ENCODE peak calls at places on chromosomes 5 and 9, in eight cellular contexts. P is heart left ventricle; G is CD8-positive, alpha-beta T cell; O is body of pancreas; E is choroid plexus epithelial cell; V is AG04449; J is foreskin fibroblast; U is HCT116. Q is an unnamed sample.

GRCh38 chr5:168073991-168074800 is 217.2 kb upstream of the WWC1 start:
- DNase-seq in P (no peak), G (no peak), O (no peak), E (peak; percentile 8), V (no peak), J (no peak), U (no peak), Q (peak; percentile 41)

GRCh38 chr5:58201922-58202648 is 257.8 kb downstream of the PLK2 start:
- DNase-seq in P (no peak), G (no peak), O (no peak), E (no peak), V (no peak), J (no peak), U (no peak), Q (peak; percentile 23)

GRCh38 chr5:171850354-171850947 is 64.8 kb downstream of the SMIM23 start:
- DNase-seq in P (no peak), G (no peak), O (no peak), E (no peak), V (no peak), J (no peak), U (peak; percentile 31), Q (no peak)

GRCh38 chr9:72856985-72857631 is 95.7 kb downstream of the ALDH1A1 start:
- DNase-seq in P (no peak), G (no peak), O (peak; percentile 60), E (peak; percentile 86), V (peak; percentile 29), J (peak; percentile 57), U (peak; percentile 65), Q (peak; percentile 65)

GRCh38 chr5:137231535-137231934 is 267.6 kb downstream of the SPOCK1 start:
- DNase-seq in P (no peak), G (no peak), O (no peak), E (peak; percentile 2), V (no peak), J (no peak), U (no peak), Q (peak; percentile 14)

GRCh38 chr5:568061-568781 is 43.9 kb upstream of the CEP72 start:
- DNase-seq in P (no peak), G (no peak), O (no peak), E (no peak), V (no peak), J (no peak), U (no peak), Q (no peak)

GRCh38 chr5:54944364-54944763 is 41.0 kb downstream of the ESM1 start:
- DNase-seq in P (no peak), G (no peak), O (peak; percentile 30), E (peak; percentile 73), V (peak; percentile 4), J (peak; percentile 30), U (peak; percentile 12), Q (peak; percentile 53)

GRCh38 chr5:514101-514485 is 10.2 kb downstream of the SLC9A3 start:
- DNase-seq in P (no peak), G (no peak), O (no peak), E (no peak), V (no peak), J (no peak), U (no peak), Q (no peak)

GRCh38 chr5:82538339-82539034 is 260.3 kb upstream of the RPS23 start:
- DNase-seq in P (no peak), G (no peak), O (no peak), E (peak; percentile 45), V (no peak), J (peak; percentile 1), U (no peak), Q (peak; percentile 38)

GRCh38 chr9:23850242-23851023 is 24.4 kb upstream of the ELAVL2 start:
- DNase-seq in P (no peak), G (no peak), O (no peak), E (no peak), V (no peak), J (no peak), U (no peak), Q (peak; percentile 46)

GRCh38 chr9:104961238-104961637 is 33.3 kb upstream of the ABCA1 start:
- DNase-seq in P (no peak), G (no peak), O (peak; percentile 39), E (peak; percentile 78), V (no peak), J (peak; percentile 67), U (no peak), Q (peak; percentile 61)

GRCh38 chr9:127360829-127361228 is 36.1 kb upstream of the SLC2A8 start:
- DNase-seq in P (no peak), G (no peak), O (no peak), E (peak; percentile 56), V (no peak), J (peak; percentile 10), U (peak; percentile 21), Q (peak; percentile 63)

GRCh38 chr5:150671509-150672236 is 10.6 kb downstream of the MYOZ3 start:
- DNase-seq in P (peak; percentile 39), G (no peak), O (no peak), E (no peak), V (no peak), J (no peak), U (no peak), Q (no peak)

GRCh38 chr9:136327313-136327971 is at the start of gene GPSM1:
- DNase-seq in P (peak; percentile 79), G (no peak), O (peak; percentile 51), E (peak; percentile 69), V (no peak), J (peak; percentile 77), U (no peak), Q (peak; percentile 55)

GRCh38 chr5:56838409-56839039 is 23.2 kb downstream of the MAP3K1 start:
- DNase-seq in P (no peak), G (no peak), O (no peak), E (peak; percentile 78), V (peak; percentile 47), J (peak; percentile 51), U (no peak), Q (peak; percentile 75)

GRCh38 chr9:84314306-84314705 is 26.3 kb downstream of the SLC28A3 start:
- DNase-seq in P (no peak), G (no peak), O (no peak), E (no peak), V (no peak), J (no peak), U (no peak), Q (no peak)

GRCh38 chr9:38621434-38622082 is 1.2 kb upstream of the ANKRD18A start:
- DNase-seq in P (no peak), G (no peak), O (peak; percentile 46), E (no peak), V (no peak), J (no peak), U (no peak), Q (peak; percentile 38)

GRCh38 chr5:133467712-133468463 is 144.5 kb downstream of the FSTL4 start:
- DNase-seq in P (no peak), G (no peak), O (no peak), E (no peak), V (no peak), J (no peak), U (no peak), Q (no peak)

GRCh38 chr5:90109285-90109684 is 300.3 kb downstream of the CETN3 start:
- DNase-seq in P (no peak), G (no peak), O (no peak), E (no peak), V (no peak), J (no peak), U (no peak), Q (no peak)

GRCh38 chr5:173917788-173918786 is 29.9 kb downstream of the CPEB4 start:
- DNase-seq in P (peak; percentile 57), G (peak; percentile 18), O (peak; percentile 46), E (peak; percentile 91), V (peak; percentile 74), J (peak; percentile 74), U (peak; percentile 83), Q (peak; percentile 95)
- TF ChIP-seq CTCF in P (no peak), G (no peak), O (no peak), E (no peak), V (no peak), J (no peak), U (no peak), Q (no peak)

DNA sequence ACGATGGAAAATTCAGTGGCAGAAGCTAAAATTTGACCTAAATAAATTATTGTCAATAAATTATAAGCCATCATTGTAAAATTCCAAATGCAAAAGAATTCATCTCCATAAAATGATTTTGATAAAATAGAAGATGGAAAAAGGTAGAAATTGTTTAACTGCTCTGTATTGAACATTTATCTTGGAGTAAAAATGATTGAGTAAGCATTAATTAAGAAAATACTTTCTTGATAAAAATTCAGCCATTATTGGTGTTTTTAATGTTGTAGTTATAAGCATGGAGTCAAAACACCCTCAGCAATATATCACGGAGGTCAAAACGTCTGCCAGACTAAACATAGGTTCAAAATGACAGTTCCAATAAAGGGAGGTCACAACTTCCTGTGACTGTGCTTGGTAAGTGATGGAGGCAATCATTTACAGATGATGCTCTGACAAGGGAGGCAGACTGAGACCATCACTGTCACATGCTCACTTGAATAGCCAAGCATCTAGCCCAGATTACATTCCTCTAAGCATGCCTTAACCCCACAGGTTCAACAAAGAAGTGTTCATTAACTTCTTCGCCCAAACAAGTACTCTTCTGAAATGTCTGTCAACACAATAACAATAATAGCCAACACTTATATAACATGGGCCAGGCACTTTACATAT is 69.5 kb downstream of the SH3TC2 start:
- DNase-seq in P (no peak), G (no peak), O (no peak), E (no peak), V (no peak), J (no peak), U (no peak), Q (no peak)
- H3K4me3 ChIP-seq in P (no peak overlapping the region), G (no peak overlapping the region), O (no peak overlapping the region), E (no peak overlapping the region), V (no peak overlapping the region), J (no peak overlapping the region), U (no peak overlapping the region), Q (no peak overlapping the region)

DNA sequence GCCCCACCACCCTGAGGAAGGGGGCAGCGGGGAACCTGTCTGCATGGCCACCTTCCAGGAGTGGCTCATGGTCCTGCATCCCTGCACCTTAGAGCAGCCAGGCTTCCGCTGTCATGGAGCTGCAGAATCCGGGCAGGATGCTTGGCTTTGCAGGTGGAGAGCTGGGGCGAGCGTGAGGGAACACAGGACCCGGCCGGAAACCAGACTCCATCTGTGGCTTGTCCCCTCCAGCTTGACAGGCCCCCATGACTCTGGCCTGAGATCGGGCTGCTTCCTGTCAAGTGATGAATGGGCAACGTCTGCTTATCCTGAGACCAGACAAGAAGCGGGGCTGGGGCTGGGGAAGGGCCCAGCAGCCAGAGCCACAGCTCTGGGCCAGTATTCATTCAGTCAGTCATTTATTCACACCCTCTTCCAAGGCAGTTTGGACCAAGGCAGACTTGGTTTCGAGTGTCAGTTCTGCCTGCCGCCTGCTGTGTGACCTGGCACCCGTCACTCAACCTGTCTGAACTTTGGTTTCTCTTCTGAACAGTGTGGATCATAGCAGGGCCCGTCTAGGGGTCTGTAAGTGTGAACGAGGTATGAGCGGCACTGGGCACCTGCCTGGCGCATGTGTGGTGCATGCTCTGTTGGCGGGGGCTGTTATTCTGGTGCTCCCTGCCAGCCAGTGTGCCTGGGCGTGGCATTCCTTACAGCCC is 37.5 kb downstream of the NEK6 start:
- DNase-seq in P (no peak), G (no peak), O (no peak), E (no peak), V (no peak), J (no peak), U (no peak), Q (no peak)
- TF ChIP-seq CTCF in P (no peak), G (no peak), O (no peak), E (no peak), V (no peak), J (no peak), U (no peak), Q (no peak)

DNA sequence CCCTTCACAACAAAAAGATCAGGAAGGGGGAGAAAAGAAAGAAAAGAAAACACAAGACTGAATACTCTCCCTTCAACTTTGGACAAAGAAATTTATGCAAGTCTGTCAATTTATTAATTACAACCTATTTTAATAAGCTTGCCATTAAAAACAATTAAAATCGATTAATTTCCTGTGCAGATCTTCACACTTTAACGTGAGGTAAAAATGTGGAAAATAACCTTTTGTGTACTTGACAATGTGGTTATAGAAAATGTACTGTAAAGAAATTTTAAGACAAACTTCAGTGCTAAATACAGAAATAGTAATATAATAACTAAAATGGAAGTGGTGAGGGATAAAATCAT is 2.7 kb upstream of the MLLT3 start:
- DNase-seq in P (no peak), G (no peak), O (no peak), E (no peak), V (no peak), J (no peak), U (no peak), Q (no peak)
- H3K4me3 ChIP-seq in P (peak overlapping the region; percentile 94), G (no peak overlapping the region), O (no peak overlapping the region), E (no peak overlapping the region), V (no peak overlapping the region), J (peak overlapping the region; percentile 30), U (peak overlapping the region; percentile 75), Q (peak overlapping the region; percentile 91)

Q was measured in astrocyte of the spinal cord.